ENCODE peak calls at places on chromosomes 11 and 22, in five cellular contexts. Z is nephron progenitor cell, E is neuronal stem cell, K is left cardiac atrium, D is colonic mucosa. Q is an unnamed sample.

GRCh38 chr11:46237248-46238077 is 40.0 kb upstream of the CREB3L1 start:
- DNase-seq in D (peak), K (peak), E (no peak), Z (peak), Q (peak)

GRCh38 chr11:32456864-32457263 is 21.5 kb upstream of the WT1 start:
- DNase-seq in K (no peak), D (no peak), E (no peak), Z (no peak), Q (no peak)

GRCh38 chr22:24120029-24120428 is 61.3 kb upstream of the SUSD2 start:
- DNase-seq in D (no peak), K (no peak), E (no peak), Z (no peak), Q (no peak)

GRCh38 chr22:49657275-49657973 is 170.2 kb downstream of the BRD1 start:
- DNase-seq in Z (no peak), K (peak), D (peak), E (no peak), Q (peak)

GRCh38 chr22:46201059-46201757 is 48.9 kb downstream of the CDPF1 start:
- DNase-seq in Z (no peak), K (no peak), D (peak), E (no peak), Q (no peak)

GRCh38 chr11:112665291-112665690 is 295.9 kb upstream of the NCAM1 start:
- DNase-seq in K (no peak), D (no peak), E (no peak), Z (no peak), Q (no peak)

GRCh38 chr11:2149471-2150205 is 10.4 kb upstream of the IGF2 start:
- DNase-seq in K (no peak), E (no peak), D (no peak), Z (no peak), Q (no peak)

GRCh38 chr22:33829549-33830280 is 90.6 kb downstream of the LARGE1 start:
- DNase-seq in E (no peak), K (no peak), D (no peak), Z (no peak), Q (no peak)

GRCh38 chr11:102186836-102187235 is 76.6 kb downstream of the YAP1 start:
- DNase-seq in D (no peak), E (peak), K (no peak), Z (peak), Q (no peak)

GRCh38 chr11:56375324-56375723 is at the start of gene OR8U1:
- DNase-seq in Z (no peak), E (no peak), K (no peak), D (no peak), Q (no peak)

Q was measured in psoas muscle.